ENCODE peak calls at places on chromosomes 4 and X, in eight cellular contexts. S is upper lobe of left lung, T is breast epithelium, V is sigmoid colon, Z is endothelial cell of umbilical vein, H is SK-N-SH, D is stomach, R is suprapubic skin. F is an unnamed sample.

GRCh38 chr4:26806331-26806730 is 54.3 kb upstream of the STIM2 start:
- DNase-seq in S (no peak), T (no peak), V (no peak), Z (no peak), H (no peak), D (no peak), R (no peak), F (no peak)

GRCh38 chrX:132748268-132748667 is 210.2 kb downstream of the HS6ST2 start:
- DNase-seq in S (no peak), T (no peak), V (no peak), Z (no peak), H (no peak), D (no peak), R (no peak), F (no peak)

GRCh38 chr4:163858515-163858914 is 364.0 kb downstream of the TMA16 start:
- DNase-seq in S (no peak), T (no peak), V (no peak), Z (no peak), H (no peak), D (no peak), R (no peak), F (no peak)

GRCh38 chr4:128345650-128346049 is 58.0 kb upstream of the PGRMC2 start:
- DNase-seq in S (no peak), T (no peak), V (no peak), Z (no peak), H (no peak), D (no peak), R (no peak), F (no peak)

GRCh38 chrX:134371133-134371532 is 88.8 kb upstream of the HPRT1 start:
- DNase-seq in S (no peak), T (no peak), V (no peak), Z (no peak), H (peak; percentile 7), D (no peak), R (no peak), F (no peak)

GRCh38 chr4:1216869-1217294 is 32.0 kb downstream of the CTBP1 start:
- DNase-seq in S (peak; percentile 87), T (no peak), V (no peak), Z (no peak), H (no peak), D (peak; percentile 48), R (peak; percentile 71), F (no peak)

GRCh38 chr4:2417765-2418651 is at the start of gene ZFYVE28:
- DNase-seq in S (no peak), T (no peak), V (no peak), Z (peak; percentile 47), H (no peak), D (no peak), R (no peak), F (no peak)

GRCh38 chrX:17375631-17376380 is 806 bp downstream of the NHS start:
- DNase-seq in S (peak; percentile 86), T (no peak), V (peak; percentile 67), Z (peak; percentile 15), H (peak; percentile 64), D (peak; percentile 33), R (no peak), F (peak; percentile 53)

GRCh38 chrX:154444755-154445246 is 860 bp downstream of the FAM50A start:
- DNase-seq in S (no peak), T (no peak), V (no peak), Z (no peak), H (no peak), D (no peak), R (no peak), F (no peak)

GRCh38 chrX:154441984-154442707 is 1.8 kb upstream of the FAM50A start:
- DNase-seq in S (no peak), T (peak; percentile 52), V (no peak), Z (no peak), H (no peak), D (peak; percentile 57), R (no peak), F (no peak)

GRCh38 chrX:154443479-154443910 is 446 bp upstream of the FAM50A start:
- DNase-seq in S (no peak), T (no peak), V (no peak), Z (no peak), H (peak; percentile 62), D (no peak), R (no peak), F (no peak)

GRCh38 chrX:154445776-154446175 is 1.8 kb downstream of the FAM50A start:
- DNase-seq in S (no peak), T (no peak), V (no peak), Z (no peak), H (no peak), D (no peak), R (no peak), F (no peak)

DNA sequence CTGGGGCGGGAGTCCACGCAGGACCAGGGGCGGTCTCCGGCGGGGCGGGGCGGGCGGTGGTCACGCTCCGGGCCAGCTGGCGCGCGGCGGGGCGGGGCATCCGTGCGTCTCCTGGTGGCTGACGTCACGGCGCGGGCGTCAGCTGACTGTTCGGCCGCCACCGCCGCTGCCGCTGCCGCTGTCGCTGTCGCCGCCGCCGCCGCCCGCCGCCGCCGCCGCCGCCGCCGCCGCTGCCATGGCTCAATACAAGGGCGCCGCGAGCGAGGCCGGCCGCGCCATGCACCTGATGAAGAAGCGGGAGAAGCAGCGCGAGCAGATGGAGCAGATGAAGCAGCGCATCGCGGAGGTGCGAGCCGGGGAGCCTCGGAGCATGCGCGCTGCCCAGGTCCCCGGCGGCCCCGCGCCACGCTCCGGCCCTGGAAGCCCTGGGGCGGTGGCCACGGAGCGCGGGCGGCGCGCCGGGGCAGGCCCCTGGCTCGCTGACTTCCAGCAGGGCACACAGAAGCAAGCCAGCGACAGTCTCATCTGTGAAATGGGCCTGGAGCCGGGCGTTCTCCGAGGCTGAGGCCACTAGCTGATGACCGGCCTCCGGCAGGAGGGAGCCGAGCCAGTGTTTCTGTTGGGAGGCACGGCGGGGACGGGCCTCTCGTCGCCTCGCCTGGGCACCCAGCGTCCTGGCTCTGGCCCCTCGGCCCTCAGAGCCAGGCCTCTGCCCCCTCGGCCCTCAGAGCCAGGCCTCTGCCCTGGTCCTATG is at the start of gene FAM50A:
- DNase-seq in S (peak; percentile 97), T (peak; percentile 64), V (peak; percentile 91), Z (peak; percentile 40), H (peak; percentile 92), D (peak; percentile 82), R (no peak), F (no peak)
- TF ChIP-seq CTCF in S (no peak), T (no peak), V (no peak), Z (no peak), H (no peak), D (no peak), R (no peak), F (no peak)

GRCh38 chr4:53169695-53170617 is 195.9 kb downstream of the SCFD2 start:
- DNase-seq in S (no peak), T (no peak), V (no peak), Z (no peak), H (no peak), D (no peak), R (no peak), F (no peak)

GRCh38 chr4:53173576-53173975 is 192.3 kb downstream of the SCFD2 start:
- DNase-seq in S (no peak), T (no peak), V (no peak), Z (no peak), H (no peak), D (no peak), R (no peak), F (no peak)

GRCh38 chr4:53171797-53172196 is 194.1 kb downstream of the SCFD2 start:
- DNase-seq in S (no peak), T (no peak), V (no peak), Z (no peak), H (no peak), D (no peak), R (no peak), F (no peak)

GRCh38 chr4:53175640-53176039 is 190.2 kb downstream of the SCFD2 start:
- DNase-seq in S (no peak), T (no peak), V (no peak), Z (no peak), H (no peak), D (no peak), R (no peak), F (no peak)

GRCh38 chr4:53174824-53175223 is 191.0 kb downstream of the SCFD2 start:
- DNase-seq in S (no peak), T (no peak), V (no peak), Z (no peak), H (no peak), D (no peak), R (no peak), F (no peak)
- TF ChIP-seq POLR2AphosphoS5 in S (no peak), T (no peak), V (no peak), Z (no peak), H (no peak), D (no peak), R (no peak), F (no peak)

GRCh38 chr4:181258569-181258968 is 984.6 kb upstream of the TENM3 start:
- DNase-seq in S (no peak), T (no peak), V (no peak), Z (no peak), H (no peak), D (no peak), R (no peak), F (no peak)

GRCh38 chr4:181264908-181265307 is 978.3 kb upstream of the TENM3 start:
- DNase-seq in S (no peak), T (no peak), V (no peak), Z (no peak), H (no peak), D (no peak), R (no peak), F (no peak)

GRCh38 chr4:181259081-181259480 is 984.1 kb upstream of the TENM3 start:
- DNase-seq in S (no peak), T (no peak), V (no peak), Z (no peak), H (no peak), D (no peak), R (no peak), F (no peak)

GRCh38 chr4:181261279-181261678 is 981.9 kb upstream of the TENM3 start:
- DNase-seq in S (no peak), T (no peak), V (no peak), Z (no peak), H (no peak), D (no peak), R (no peak), F (no peak)
- TF ChIP-seq CTCF in S (no peak), T (no peak), V (no peak), Z (no peak), H (peak; percentile 35), D (no peak), R (no peak), F (peak; percentile 52)

GRCh38 chrX:136182394-136182793 is 35.1 kb downstream of the FHL1 start:
- DNase-seq in S (no peak), T (no peak), V (peak; percentile 78), Z (no peak), H (no peak), D (no peak), R (no peak), F (no peak)

GRCh38 chrX:136186023-136186413 is 38.7 kb downstream of the FHL1 start:
- DNase-seq in S (no peak), T (no peak), V (no peak), Z (no peak), H (no peak), D (no peak), R (no peak), F (no peak)

GRCh38 chrX:136183175-136183574 is 35.8 kb downstream of the FHL1 start:
- DNase-seq in S (no peak), T (no peak), V (no peak), Z (no peak), H (no peak), D (no peak), R (no peak), F (no peak)

GRCh38 chrX:136183917-136184316 is 36.6 kb downstream of the FHL1 start:
- DNase-seq in S (no peak), T (no peak), V (no peak), Z (no peak), H (no peak), D (no peak), R (no peak), F (no peak)

GRCh38 chrX:136185409-136186022 is 38.2 kb downstream of the FHL1 start:
- DNase-seq in S (no peak), T (no peak), V (no peak), Z (peak; percentile 66), H (no peak), D (no peak), R (no peak), F (no peak)
- TF ChIP-seq POLR2AphosphoS5 in S (no peak), T (no peak), V (peak; percentile 57), Z (no peak), H (no peak), D (no peak), R (no peak), F (no peak)